ENCODE peak calls at places on chromosome 4, in four cellular contexts. One of them, this sample, is unnamed.

GRCh38 chr4:176433983-176434382 is 114.2 kb downstream of the SPCS3 start:
- DNase-seq in A549: no peak
- DNase-seq in tibial nerve: no peak
- DNase-seq in K562: no peak
- DNase-seq in this sample: no peak

GRCh38 chr4:2359591-2360390 is 58.7 kb downstream of the ZFYVE28 start:
- DNase-seq in A549: no peak
- DNase-seq in tibial nerve: no peak
- DNase-seq in K562: no peak
- DNase-seq in this sample: no peak

GRCh38 chr4:181959121-181959520 is 284.1 kb upstream of the TENM3 start:
- DNase-seq in K562: no peak
- DNase-seq in tibial nerve: no peak
- DNase-seq in A549: peak; percentile 25
- DNase-seq in this sample: no peak

GRCh38 chr4:3816983-3817382 is 50.8 kb downstream of the ADRA2C start:
- DNase-seq in A549: no peak
- DNase-seq in tibial nerve: no peak
- DNase-seq in K562: no peak
- DNase-seq in this sample: no peak

GRCh38 chr4:119735136-119735770 is 106.6 kb upstream of the PDE5A start:
- DNase-seq in K562: no peak
- DNase-seq in A549: peak; percentile 18
- DNase-seq in tibial nerve: no peak
- DNase-seq in this sample: no peak

GRCh38 chr4:81021526-81021944 is 9.0 kb upstream of the BMP3 start:
- DNase-seq in A549: no peak
- DNase-seq in K562: no peak
- DNase-seq in tibial nerve: no peak
- DNase-seq in this sample: no peak

GRCh38 chr4:41611881-41612871 is 74.2 kb downstream of the LIMCH1 start:
- DNase-seq in K562: no peak
- DNase-seq in tibial nerve: peak; percentile 37
- DNase-seq in A549: peak; percentile 17
- DNase-seq in this sample: no peak

GRCh38 chr4:21858971-21859370 is 89.6 kb downstream of the KCNIP4 start:
- DNase-seq in K562: no peak
- DNase-seq in A549: no peak
- DNase-seq in tibial nerve: no peak
- DNase-seq in this sample: no peak

GRCh38 chr4:102439835-102440234 is 61.3 kb upstream of the NFKB1 start:
- DNase-seq in A549: peak; percentile 66
- DNase-seq in K562: no peak
- DNase-seq in tibial nerve: peak; percentile 17
- DNase-seq in this sample: no peak

GRCh38 chr4:878796-879729 is 53.1 kb downstream of the GAK start:
- DNase-seq in tibial nerve: no peak
- DNase-seq in A549: no peak
- DNase-seq in K562: no peak
- DNase-seq in this sample: no peak

GRCh38 chr4:84681488-84682274 is 98.8 kb downstream of the CDS1 start:
- DNase-seq in A549: no peak
- DNase-seq in tibial nerve: no peak
- DNase-seq in K562: no peak
- DNase-seq in this sample: no peak

GRCh38 chr4:127788517-127788916 is 6.4 kb downstream of the HSPA4L start:
- DNase-seq in A549: peak; percentile 14
- DNase-seq in K562: no peak
- DNase-seq in tibial nerve: no peak
- DNase-seq in this sample: no peak

GRCh38 chr4:22235798-22236197 is 280.1 kb downstream of the ADGRA3 start:
- DNase-seq in A549: no peak
- DNase-seq in K562: no peak
- DNase-seq in tibial nerve: no peak
- DNase-seq in this sample: no peak

GRCh38 chr4:152115794-152116193 is 355.0 kb upstream of the GATB start:
- DNase-seq in A549: no peak
- DNase-seq in tibial nerve: no peak
- DNase-seq in K562: no peak
- DNase-seq in this sample: no peak

GRCh38 chr4:87120411-87121162 is 99.8 kb downstream of the KLHL8 start:
- DNase-seq in K562: no peak
- DNase-seq in A549: no peak
- DNase-seq in tibial nerve: peak; percentile 34
- DNase-seq in this sample: no peak

GRCh38 chr4:181254771-181255170 is 988.4 kb upstream of the TENM3 start:
- DNase-seq in A549: no peak
- DNase-seq in K562: no peak
- DNase-seq in tibial nerve: no peak
- DNase-seq in this sample: no peak

GRCh38 chr4:168864831-168865541 is 145.1 kb downstream of the CBR4 start:
- DNase-seq in A549: no peak
- DNase-seq in tibial nerve: no peak
- DNase-seq in K562: no peak
- DNase-seq in this sample: no peak

GRCh38 chr4:102862016-102862415 is 6.8 kb upstream of the CISD2 start:
- DNase-seq in K562: no peak
- DNase-seq in tibial nerve: no peak
- DNase-seq in A549: no peak
- DNase-seq in this sample: no peak

GRCh38 chr4:124177647-124178425 is 534.7 kb downstream of the ANKRD50 start:
- DNase-seq in K562: no peak
- DNase-seq in tibial nerve: no peak
- DNase-seq in A549: peak; percentile 66
- DNase-seq in this sample: no peak

GRCh38 chr4:101347557-101348366 is 436 bp upstream of the PPP3CA start:
- DNase-seq in tibial nerve: peak; percentile 99
- DNase-seq in K562: peak; percentile 100
- DNase-seq in A549: peak; percentile 96
- DNase-seq in this sample: peak; percentile 98
- TF ChIP-seq POLR2A in tibial nerve: peak; percentile 84
- TF ChIP-seq POLR2A in K562: no peak
- TF ChIP-seq POLR2A in A549: peak; percentile 45
- TF ChIP-seq POLR2A in this sample: no peak

DNA sequence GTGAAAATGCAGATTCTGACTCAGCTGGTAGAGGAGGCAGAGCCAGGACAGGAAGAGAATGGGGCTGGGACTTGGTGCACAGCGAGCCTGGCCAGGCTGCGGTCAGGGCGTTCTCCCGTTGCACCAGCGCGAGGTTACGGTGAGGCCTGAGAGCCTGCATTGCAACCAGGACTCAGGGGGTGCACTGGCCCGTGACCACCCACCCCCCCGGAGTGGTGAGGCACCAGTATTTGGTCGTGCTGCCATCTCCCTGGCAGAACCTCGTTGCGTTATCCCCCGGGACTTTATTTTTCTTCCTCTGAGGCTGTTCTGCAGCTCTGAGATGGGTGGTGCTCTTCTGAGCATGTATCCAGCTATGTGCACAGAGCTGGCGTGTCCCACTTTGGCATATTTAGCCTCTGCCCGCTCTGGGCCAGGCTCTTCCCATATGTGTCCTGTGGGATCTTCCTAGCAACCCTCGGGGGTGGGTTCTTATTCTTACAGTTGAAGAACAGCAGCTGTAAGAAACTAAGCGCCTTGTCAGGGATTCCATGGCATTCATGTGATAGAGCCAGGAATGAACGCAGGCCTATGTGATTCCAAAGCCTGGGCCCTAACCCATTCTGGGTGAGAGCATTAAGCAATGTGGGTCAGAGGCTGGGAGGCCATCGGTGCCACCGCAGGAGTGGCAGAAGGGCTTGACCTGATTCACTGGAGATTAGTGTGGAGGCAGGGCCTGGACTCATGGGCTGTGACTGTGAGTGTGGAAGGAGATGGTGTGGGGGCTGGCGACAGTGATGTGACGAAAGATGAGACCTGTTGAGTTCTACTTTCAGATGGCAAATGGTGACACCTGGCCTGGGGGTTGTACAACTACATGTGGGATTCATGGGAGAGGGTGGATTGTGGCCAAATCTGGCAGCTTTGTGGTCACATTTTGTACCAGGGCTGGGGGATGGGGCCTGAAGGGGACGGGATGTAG is 3.1 kb downstream of the TADA2B start:
- DNase-seq in A549: no peak
- DNase-seq in tibial nerve: no peak
- DNase-seq in K562: no peak
- DNase-seq in this sample: no peak
- H3K4me3 ChIP-seq in A549: no peak overlapping the region
- H3K4me3 ChIP-seq in tibial nerve: no peak overlapping the region
- H3K4me3 ChIP-seq in K562: no peak overlapping the region
- H3K4me3 ChIP-seq in this sample: no peak overlapping the region

DNA sequence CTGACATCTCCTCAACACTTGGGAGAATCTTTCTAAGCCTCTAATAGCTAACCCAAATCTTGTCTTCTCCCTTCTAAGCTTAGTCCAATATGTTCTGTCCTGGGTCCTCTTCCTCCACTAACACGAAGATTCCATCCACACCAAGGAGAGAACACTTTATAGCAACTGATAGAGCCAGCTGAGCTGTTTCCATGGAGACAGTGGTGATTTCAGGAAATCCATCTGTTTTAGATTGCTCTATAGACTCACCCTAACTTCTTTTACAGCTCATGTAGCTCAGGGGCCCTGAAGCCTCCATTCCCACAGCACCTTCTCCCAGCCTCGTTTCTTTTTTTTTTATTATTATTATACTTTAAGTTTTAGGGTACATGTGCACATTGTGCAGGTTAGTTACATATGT is 37.3 kb downstream of the SCD5 start:
- DNase-seq in K562: no peak
- DNase-seq in tibial nerve: no peak
- DNase-seq in A549: no peak
- DNase-seq in this sample: no peak
- TF ChIP-seq POLR2A in K562: no peak
- TF ChIP-seq POLR2A in tibial nerve: no peak
- TF ChIP-seq POLR2A in A549: no peak
- TF ChIP-seq POLR2A in this sample: no peak

GRCh38 chr4:95045429-95045828 is 287.7 kb downstream of the BMPR1B start:
- DNase-seq in K562: no peak
- DNase-seq in A549: peak; percentile 81
- DNase-seq in tibial nerve: no peak
- DNase-seq in this sample: no peak

GRCh38 chr4:95049838-95050237 is 292.1 kb downstream of the BMPR1B start:
- DNase-seq in tibial nerve: no peak
- DNase-seq in A549: no peak
- DNase-seq in K562: no peak
- DNase-seq in this sample: no peak

GRCh38 chr4:95038791-95039190 is 281.0 kb downstream of the BMPR1B start:
- DNase-seq in tibial nerve: no peak
- DNase-seq in A549: no peak
- DNase-seq in K562: no peak
- DNase-seq in this sample: no peak

GRCh38 chr4:95048296-95048695 is 290.5 kb downstream of the BMPR1B start:
- DNase-seq in tibial nerve: no peak
- DNase-seq in A549: no peak
- DNase-seq in K562: no peak
- DNase-seq in this sample: no peak

DNA sequence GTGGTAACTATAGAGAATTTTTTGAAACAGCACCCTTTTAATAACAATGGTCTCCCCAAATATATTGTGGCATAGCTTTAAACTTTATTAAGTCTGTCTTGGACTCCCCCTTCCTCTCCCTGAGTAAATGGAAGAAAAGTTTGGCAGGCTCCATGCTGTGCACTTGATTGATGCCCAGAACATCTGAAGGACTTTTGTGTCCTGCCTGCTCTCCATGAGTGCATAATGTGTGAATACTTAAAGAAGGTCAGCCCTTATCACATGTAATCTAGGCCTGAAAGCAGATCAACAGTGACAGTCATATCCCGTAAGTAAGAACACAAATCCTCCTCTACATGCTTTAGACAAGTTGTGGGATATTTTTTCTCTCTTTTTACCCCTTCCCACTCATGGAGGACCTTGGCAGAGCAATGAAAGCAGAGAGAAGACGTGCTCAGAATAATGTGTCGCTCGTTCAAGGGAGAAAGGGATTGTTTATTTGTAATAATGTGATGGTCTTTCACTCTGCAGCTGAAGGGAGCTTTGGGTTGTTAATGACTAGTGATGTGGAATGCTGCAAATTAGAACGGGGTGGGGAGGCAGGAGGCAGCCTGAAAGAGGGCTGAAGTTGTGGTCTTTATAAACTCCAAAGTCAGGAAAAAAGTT is 286.6 kb downstream of the BMPR1B start:
- DNase-seq in A549: peak; percentile 28
- DNase-seq in K562: no peak
- DNase-seq in tibial nerve: no peak
- DNase-seq in this sample: no peak
- H3K4me3 ChIP-seq in A549: peak overlapping the region; percentile 25
- H3K4me3 ChIP-seq in K562: no peak overlapping the region
- H3K4me3 ChIP-seq in tibial nerve: no peak overlapping the region
- H3K4me3 ChIP-seq in this sample: no peak overlapping the region

DNA sequence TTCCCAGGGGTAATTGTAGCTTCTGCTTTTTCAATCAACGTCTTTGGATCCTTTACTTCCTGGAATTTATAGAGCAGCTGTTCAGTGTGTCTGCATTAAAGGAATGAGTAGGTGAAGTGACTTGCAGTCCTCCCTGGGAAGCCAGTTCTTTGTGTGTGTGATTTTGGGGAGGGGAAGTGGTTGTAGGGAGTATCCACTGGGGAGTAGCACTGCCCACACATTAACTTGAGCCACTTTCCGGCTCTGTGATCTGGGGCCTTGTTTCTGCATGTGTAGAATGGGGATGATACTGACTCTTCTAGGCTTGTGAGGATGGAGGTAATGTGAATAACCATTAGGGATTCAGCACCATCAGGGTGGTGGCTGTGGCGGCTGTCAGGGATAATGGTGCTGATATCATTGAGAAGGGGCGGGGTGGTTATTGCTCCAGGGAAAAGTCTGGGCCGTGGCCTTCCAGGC is 54.7 kb downstream of the TMEM131L start:
- DNase-seq in K562: no peak
- DNase-seq in tibial nerve: no peak
- DNase-seq in A549: no peak
- DNase-seq in this sample: peak; percentile 68
- TF ChIP-seq POLR2A in K562: no peak
- TF ChIP-seq POLR2A in tibial nerve: no peak
- TF ChIP-seq POLR2A in A549: no peak
- TF ChIP-seq POLR2A in this sample: no peak

GRCh38 chr4:56106755-56107154 is 158.0 kb downstream of the CEP135 start:
- DNase-seq in K562: no peak
- DNase-seq in A549: no peak
- DNase-seq in tibial nerve: no peak
- DNase-seq in this sample: no peak
- H3K4me3 ChIP-seq in K562: no peak overlapping the region
- H3K4me3 ChIP-seq in A549: no peak overlapping the region
- H3K4me3 ChIP-seq in tibial nerve: no peak overlapping the region
- H3K4me3 ChIP-seq in this sample: no peak overlapping the region

GRCh38 chr4:177583000-177583399 is 140.8 kb upstream of the AGA start:
- DNase-seq in K562: no peak
- DNase-seq in tibial nerve: no peak
- DNase-seq in A549: no peak
- DNase-seq in this sample: no peak

GRCh38 chr4:177574446-177574845 is 132.2 kb upstream of the AGA start:
- DNase-seq in A549: no peak
- DNase-seq in tibial nerve: no peak
- DNase-seq in K562: no peak
- DNase-seq in this sample: no peak

DNA sequence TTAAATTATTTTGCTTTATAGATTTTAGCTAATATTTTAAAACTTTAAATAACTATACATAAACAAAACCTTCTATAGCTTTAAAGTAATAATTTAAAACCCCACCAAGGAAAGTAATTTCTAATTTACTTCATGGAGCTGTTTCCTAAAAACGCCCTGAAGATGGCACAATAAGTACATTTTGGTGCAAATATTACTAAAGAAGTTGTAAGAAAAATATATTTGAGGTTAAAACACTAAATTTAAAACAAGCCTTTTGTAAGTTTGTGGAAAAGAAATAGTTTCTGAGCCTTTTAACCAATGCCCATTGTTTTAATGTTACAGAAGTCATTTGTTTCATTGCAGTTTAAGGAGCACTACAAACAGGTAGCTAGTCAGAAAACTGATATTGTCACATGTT is 137.4 kb upstream of the AGA start:
- DNase-seq in K562: no peak
- DNase-seq in A549: no peak
- DNase-seq in tibial nerve: no peak
- DNase-seq in this sample: no peak
- TF ChIP-seq POLR2A in K562: no peak
- TF ChIP-seq POLR2A in A549: no peak
- TF ChIP-seq POLR2A in tibial nerve: no peak
- TF ChIP-seq POLR2A in this sample: no peak